ENCODE peak calls at places on chromosomes 4 and X, in eight cellular contexts. H is NCI-H1092 treated with DMSO at 0.1 percent for 48 hours; W is dorsolateral prefrontal cortex; U is NCI-H1105 treated with DMSO at 0.1 percent for 48 hours; S is NCI-H748 treated with DMSO at 0.1 percent for 48 hours; P is NCI-H524; A is GM23338; Z is activated naive CD8-positive, alpha-beta T cell treated with anti-CD3 and anti-CD28 coated beads for 36 hours. B is an unnamed sample.

GRCh38 chr4:150971901-150972300 is 43.2 kb downstream of the LRBA start:
- DNase-seq in H (no peak), W (no peak), U (no peak), S (no peak), P (no peak), A (no peak), Z (no peak), B (no peak)

GRCh38 chr4:78298618-78299017 is 241.5 kb downstream of the FRAS1 start:
- DNase-seq in H (no peak), W (no peak), U (no peak), S (no peak), P (no peak), A (no peak), Z (no peak), B (no peak)

GRCh38 chr4:2102045-2102883 is 43.1 kb downstream of the NAT8L start:
- DNase-seq in H (no peak), W (no peak), U (no peak), S (no peak), P (no peak), A (no peak), Z (no peak), B (no peak)

GRCh38 chr4:176150283-176150682 is 45.1 kb downstream of the SPATA4 start:
- DNase-seq in H (no peak), W (no peak), U (no peak), S (no peak), P (peak; percentile 0), A (peak; percentile 13), Z (no peak), B (no peak)

GRCh38 chr4:1237981-1238675 is 10.8 kb downstream of the CTBP1 start:
- DNase-seq in H (no peak), W (no peak), U (no peak), S (no peak), P (no peak), A (peak; percentile 0), Z (no peak), B (no peak)

GRCh38 chrX:11100281-11101035 is 10.7 kb upstream of the HCCS start:
- DNase-seq in H (peak; percentile 34), W (no peak), U (peak; percentile 15), S (peak; percentile 53), P (peak; percentile 65), A (peak; percentile 60), Z (no peak), B (peak; percentile 20)

GRCh38 chr4:120517966-120518365 is 404.6 kb downstream of the PRDM5 start:
- DNase-seq in H (no peak), W (no peak), U (no peak), S (no peak), P (no peak), A (peak; percentile 39), Z (no peak), B (no peak)

GRCh38 chr4:1245481-1246051 is 3.4 kb downstream of the CTBP1 start:
- DNase-seq in H (no peak), W (no peak), U (no peak), S (no peak), P (no peak), A (no peak), Z (no peak), B (no peak)

GRCh38 chr4:121096174-121096573 is 23.8 kb upstream of the NDNF start:
- DNase-seq in H (no peak), W (no peak), U (no peak), S (no peak), P (no peak), A (no peak), Z (no peak), B (no peak)

GRCh38 chr4:166293551-166293950 is 420.5 kb downstream of the TLL1 start:
- DNase-seq in H (no peak), W (no peak), U (no peak), S (no peak), P (no peak), A (no peak), Z (no peak), B (no peak)

GRCh38 chr4:143773998-143774898 is 73.8 kb upstream of the FREM3 start:
- DNase-seq in H (peak; percentile 10), W (no peak), U (peak; percentile 13), S (peak; percentile 5), P (peak; percentile 28), A (peak; percentile 86), Z (peak; percentile 40), B (peak; percentile 5)

GRCh38 chr4:17400696-17401095 is 111.2 kb downstream of the QDPR start:
- DNase-seq in H (no peak), W (no peak), U (no peak), S (no peak), P (no peak), A (no peak), Z (no peak), B (no peak)

GRCh38 chr4:165415910-165416309 is 37.1 kb downstream of the CPE start:
- DNase-seq in H (no peak), W (peak; percentile 50), U (no peak), S (no peak), P (peak; percentile 4), A (no peak), Z (no peak), B (no peak)

GRCh38 chrX:136752796-136753195 is 27.9 kb downstream of the ARHGEF6 start:
- DNase-seq in H (no peak), W (no peak), U (no peak), S (no peak), P (no peak), A (no peak), Z (no peak), B (no peak)

GRCh38 chr4:73055241-73055897 is 14.1 kb downstream of the COX18 start:
- DNase-seq in H (no peak), W (no peak), U (no peak), S (no peak), P (no peak), A (no peak), Z (no peak), B (no peak)

GRCh38 chrX:131791608-131792355 is 231.3 kb upstream of the STK26 start:
- DNase-seq in H (peak; percentile 47), W (peak; percentile 22), U (peak; percentile 29), S (no peak), P (no peak), A (no peak), Z (no peak), B (no peak)

GRCh38 chr4:41476310-41476709 is 61.6 kb upstream of the LIMCH1 start:
- DNase-seq in H (no peak), W (no peak), U (no peak), S (no peak), P (no peak), A (no peak), Z (no peak), B (peak; percentile 42)

GRCh38 chr4:180253419-180253818 is 1989.8 kb upstream of the TENM3 start:
- DNase-seq in H (no peak), W (no peak), U (no peak), S (no peak), P (no peak), A (no peak), Z (no peak), B (no peak)

GRCh38 chr4:17817027-17817426 is 6.2 kb downstream of the NCAPG start:
- DNase-seq in H (peak; percentile 52), W (no peak), U (peak; percentile 21), S (no peak), P (peak; percentile 60), A (peak; percentile 70), Z (no peak), B (no peak)

GRCh38 chr4:72357908-72358307 is 211.1 kb downstream of the ADAMTS3 start:
- DNase-seq in H (no peak), W (no peak), U (no peak), S (no peak), P (no peak), A (no peak), Z (no peak), B (no peak)

GRCh38 chr4:38132843-38133662 is 172.9 kb downstream of the PTTG2 start:
- DNase-seq in H (no peak), W (no peak), U (no peak), S (no peak), P (no peak), A (no peak), Z (no peak), B (no peak)

GRCh38 chrX:21972721-21973120 is 32.2 kb downstream of the SMS start:
- DNase-seq in H (no peak), W (no peak), U (no peak), S (no peak), P (no peak), A (peak; percentile 27), Z (peak; percentile 29), B (no peak)

GRCh38 chr4:131430302-131430701 is 1718.8 kb upstream of the PCDH10 start:
- DNase-seq in H (no peak), W (no peak), U (no peak), S (no peak), P (no peak), A (peak; percentile 22), Z (no peak), B (no peak)

GRCh38 chr4:577499-578450 is 1.7 kb upstream of the TMEM271 start:
- DNase-seq in H (no peak), W (peak; percentile 56), U (peak; percentile 21), S (no peak), P (peak; percentile 48), A (peak; percentile 81), Z (peak; percentile 43), B (peak; percentile 12)

GRCh38 chr4:7462509-7462971 is 27.8 kb upstream of the PSAPL1 start:
- DNase-seq in H (peak; percentile 67), W (peak; percentile 50), U (peak; percentile 61), S (no peak), P (peak; percentile 81), A (peak; percentile 51), Z (no peak), B (no peak)

GRCh38 chrX:1673337-1673736 is 58.5 kb downstream of the ASMT start:
- DNase-seq in H (no peak), W (no peak), U (no peak), S (no peak), P (peak; percentile 28), A (peak; percentile 54), Z (peak; percentile 20), B (no peak)

GRCh38 chrX:19824603-19825002 is 62.8 kb downstream of the SH3KBP1 start:
- DNase-seq in H (no peak), W (no peak), U (no peak), S (no peak), P (no peak), A (no peak), Z (peak; percentile 29), B (no peak)

GRCh38 chr4:89821612-89822011 is 15.3 kb downstream of the SNCA start:
- DNase-seq in H (no peak), W (no peak), U (no peak), S (no peak), P (no peak), A (no peak), Z (no peak), B (no peak)

GRCh38 chr4:26803462-26803861 is 57.2 kb upstream of the STIM2 start:
- DNase-seq in H (peak; percentile 85), W (peak; percentile 74), U (no peak), S (no peak), P (peak; percentile 97), A (peak; percentile 20), Z (no peak), B (peak; percentile 85)

GRCh38 chr4:185395255-185395955 is at the start of gene LRP2BP:
- DNase-seq in H (peak; percentile 25), W (no peak), U (peak; percentile 61), S (peak; percentile 68), P (no peak), A (no peak), Z (no peak), B (peak; percentile 1)

GRCh38 chr4:55854132-55854531 is 684 bp downstream of the EXOC1 start:
- DNase-seq in H (no peak), W (no peak), U (no peak), S (no peak), P (no peak), A (no peak), Z (no peak), B (no peak)

GRCh38 chr4:61162116-61162515 is 38.0 kb upstream of the ADGRL3 start:
- DNase-seq in H (no peak), W (no peak), U (no peak), S (no peak), P (no peak), A (no peak), Z (no peak), B (no peak)

GRCh38 chrX:2692221-2693122 is 1.4 kb downstream of the CD99 start:
- DNase-seq in H (no peak), W (no peak), U (no peak), S (no peak), P (no peak), A (peak; percentile 50), Z (no peak), B (no peak)

GRCh38 chr4:89267392-89267791 is 40.2 kb downstream of the GPRIN3 start:
- DNase-seq in H (no peak), W (no peak), U (no peak), S (no peak), P (no peak), A (no peak), Z (no peak), B (no peak)

B was measured in DMS 273 treated with DMSO at 0.1 percent for 48 hours.